ENCODE peak calls at places on chromosomes 13 and 19, in four cellular contexts. One of them, this sample, is unnamed.

GRCh38 chr19:46081928-46082727 is 41.3 kb upstream of the IGFL4 start:
- DNase-seq in endodermal cell: peak; percentile 58
- DNase-seq in esophagus squamous epithelium: no peak
- DNase-seq in body of pancreas: peak; percentile 43
- DNase-seq in this sample: peak; percentile 39

GRCh38 chr13:64529874-64530485 is 2700.2 kb downstream of the PCDH9 start:
- DNase-seq in endodermal cell: peak; percentile 71
- DNase-seq in esophagus squamous epithelium: no peak
- DNase-seq in body of pancreas: no peak
- DNase-seq in this sample: no peak

GRCh38 chr19:29504454-29504853 is 21.3 kb upstream of the VSTM2B start:
- DNase-seq in endodermal cell: no peak
- DNase-seq in esophagus squamous epithelium: no peak
- DNase-seq in body of pancreas: no peak
- DNase-seq in this sample: no peak

GRCh38 chr19:15297416-15298224 is 34.7 kb downstream of the BRD4 start:
- DNase-seq in endodermal cell: no peak
- DNase-seq in esophagus squamous epithelium: no peak
- DNase-seq in body of pancreas: peak; percentile 22
- DNase-seq in this sample: no peak

GRCh38 chr13:79384022-79384610 is 21.9 kb downstream of the RBM26 start:
- DNase-seq in endodermal cell: no peak
- DNase-seq in esophagus squamous epithelium: no peak
- DNase-seq in body of pancreas: no peak
- DNase-seq in this sample: no peak

GRCh38 chr13:93687261-93687660 is 460.7 kb downstream of the GPC6 start:
- DNase-seq in endodermal cell: no peak
- DNase-seq in esophagus squamous epithelium: no peak
- DNase-seq in body of pancreas: no peak
- DNase-seq in this sample: no peak

GRCh38 chr19:1959928-1960589 is 19.1 kb downstream of the CSNK1G2 start:
- DNase-seq in endodermal cell: no peak
- DNase-seq in esophagus squamous epithelium: no peak
- DNase-seq in body of pancreas: no peak
- DNase-seq in this sample: no peak

GRCh38 chr19:42281175-42282035 is 12.4 kb downstream of the CIC start:
- DNase-seq in endodermal cell: peak; percentile 83
- DNase-seq in esophagus squamous epithelium: no peak
- DNase-seq in body of pancreas: peak; percentile 40
- DNase-seq in this sample: no peak

GRCh38 chr13:89457977-89458376 is 1786.8 kb downstream of the SLITRK5 start:
- DNase-seq in endodermal cell: no peak
- DNase-seq in esophagus squamous epithelium: no peak
- DNase-seq in body of pancreas: no peak
- DNase-seq in this sample: peak; percentile 81

GRCh38 chr13:41542281-41542680 is 84.9 kb downstream of the RGCC start:
- DNase-seq in endodermal cell: no peak
- DNase-seq in esophagus squamous epithelium: no peak
- DNase-seq in body of pancreas: no peak
- DNase-seq in this sample: no peak

GRCh38 chr13:50284540-50284939 is 269.3 kb downstream of the KCNRG start:
- DNase-seq in endodermal cell: no peak
- DNase-seq in esophagus squamous epithelium: no peak
- DNase-seq in body of pancreas: no peak
- DNase-seq in this sample: no peak

GRCh38 chr19:29013988-29014387 is 199.0 kb downstream of the UQCRFS1 start:
- DNase-seq in endodermal cell: no peak
- DNase-seq in esophagus squamous epithelium: no peak
- DNase-seq in body of pancreas: no peak
- DNase-seq in this sample: no peak

GRCh38 chr13:39510296-39510695 is 92.7 kb downstream of the LHFPL6 start:
- DNase-seq in endodermal cell: no peak
- DNase-seq in esophagus squamous epithelium: no peak
- DNase-seq in body of pancreas: no peak
- DNase-seq in this sample: no peak

GRCh38 chr13:113400621-113401451 is 36.9 kb upstream of the GRTP1 start:
- DNase-seq in endodermal cell: no peak
- DNase-seq in esophagus squamous epithelium: no peak
- DNase-seq in body of pancreas: no peak
- DNase-seq in this sample: no peak

GRCh38 chr13:83295684-83296083 is 586.6 kb downstream of the SLITRK1 start:
- DNase-seq in endodermal cell: no peak
- DNase-seq in esophagus squamous epithelium: no peak
- DNase-seq in body of pancreas: no peak
- DNase-seq in this sample: no peak

GRCh38 chr19:13920940-13921744 is 15.1 kb downstream of the CC2D1A start:
- DNase-seq in endodermal cell: peak; percentile 75
- DNase-seq in esophagus squamous epithelium: no peak
- DNase-seq in body of pancreas: no peak
- DNase-seq in this sample: no peak

DNA sequence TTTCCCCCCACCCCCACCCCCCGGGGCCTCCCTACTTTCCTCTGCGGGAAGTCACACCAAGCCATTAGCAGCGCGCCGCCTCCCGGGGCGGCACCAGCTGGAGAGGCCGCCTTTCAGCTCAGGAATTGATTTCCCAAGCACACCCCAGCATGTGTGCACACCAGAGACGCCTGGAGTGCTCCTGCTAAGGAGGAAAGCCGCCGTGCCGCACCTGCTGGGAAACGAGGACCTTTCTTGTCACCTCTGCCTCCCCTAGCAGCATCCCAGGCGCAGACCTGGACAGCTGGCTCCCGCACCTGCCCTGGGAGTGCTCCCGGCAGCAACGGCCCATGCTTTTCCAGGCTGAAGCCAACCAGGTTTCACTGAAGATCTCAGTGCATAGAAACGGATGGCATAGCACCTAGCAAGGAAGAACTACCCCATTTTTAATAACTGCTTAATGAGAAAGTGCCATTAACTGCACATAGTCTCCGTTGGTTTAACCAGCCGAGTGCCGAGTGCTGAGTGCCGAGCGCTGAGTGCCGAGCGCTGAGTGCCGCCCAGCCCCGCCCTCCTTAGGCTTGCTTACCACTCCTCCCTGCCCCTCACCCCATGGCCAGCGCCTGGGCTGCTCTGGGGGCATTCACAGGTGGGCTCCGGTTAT is 165.0 kb downstream of the USP12 start:
- DNase-seq in endodermal cell: peak; percentile 77
- DNase-seq in esophagus squamous epithelium: no peak
- DNase-seq in body of pancreas: peak; percentile 42
- DNase-seq in this sample: no peak
- H3K4me3 ChIP-seq in endodermal cell: peak overlapping the region; percentile 72
- H3K4me3 ChIP-seq in esophagus squamous epithelium: peak overlapping the region; percentile 64
- H3K4me3 ChIP-seq in body of pancreas: no peak overlapping the region
- H3K4me3 ChIP-seq in this sample: peak overlapping the region; percentile 11

GRCh38 chr13:112072531-112073244 is 5.7 kb downstream of the SOX1 start:
- DNase-seq in endodermal cell: peak; percentile 91
- DNase-seq in esophagus squamous epithelium: no peak
- DNase-seq in body of pancreas: no peak
- DNase-seq in this sample: no peak
- H3K4me3 ChIP-seq in endodermal cell: peak overlapping the region; percentile 56
- H3K4me3 ChIP-seq in esophagus squamous epithelium: peak overlapping the region; percentile 39
- H3K4me3 ChIP-seq in body of pancreas: no peak overlapping the region
- H3K4me3 ChIP-seq in this sample: peak overlapping the region; percentile 24

DNA sequence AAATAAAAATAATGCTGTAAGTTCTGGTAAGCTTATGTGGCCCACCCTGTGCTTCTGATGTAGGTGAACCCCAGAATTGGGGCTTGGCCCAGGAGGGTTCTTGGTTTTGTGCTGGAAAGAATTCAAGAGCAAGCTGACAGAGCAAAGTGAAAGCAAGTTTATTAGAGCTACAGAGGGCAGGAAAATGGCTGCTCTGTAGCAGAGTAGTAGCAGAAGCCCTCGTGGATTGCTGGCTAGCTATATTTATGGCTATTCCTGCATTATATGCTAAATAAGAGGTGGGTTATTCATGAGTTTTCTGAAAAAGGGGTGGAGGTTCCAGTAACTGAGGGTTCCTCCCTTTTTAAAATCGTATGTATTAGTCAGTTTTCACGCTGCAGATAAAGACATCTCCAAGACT is 20.5 kb upstream of the ZNF599 start:
- DNase-seq in endodermal cell: no peak
- DNase-seq in esophagus squamous epithelium: no peak
- DNase-seq in body of pancreas: no peak
- DNase-seq in this sample: no peak
- H3K4me3 ChIP-seq in endodermal cell: no peak overlapping the region
- H3K4me3 ChIP-seq in esophagus squamous epithelium: no peak overlapping the region
- H3K4me3 ChIP-seq in body of pancreas: no peak overlapping the region
- H3K4me3 ChIP-seq in this sample: no peak overlapping the region

DNA sequence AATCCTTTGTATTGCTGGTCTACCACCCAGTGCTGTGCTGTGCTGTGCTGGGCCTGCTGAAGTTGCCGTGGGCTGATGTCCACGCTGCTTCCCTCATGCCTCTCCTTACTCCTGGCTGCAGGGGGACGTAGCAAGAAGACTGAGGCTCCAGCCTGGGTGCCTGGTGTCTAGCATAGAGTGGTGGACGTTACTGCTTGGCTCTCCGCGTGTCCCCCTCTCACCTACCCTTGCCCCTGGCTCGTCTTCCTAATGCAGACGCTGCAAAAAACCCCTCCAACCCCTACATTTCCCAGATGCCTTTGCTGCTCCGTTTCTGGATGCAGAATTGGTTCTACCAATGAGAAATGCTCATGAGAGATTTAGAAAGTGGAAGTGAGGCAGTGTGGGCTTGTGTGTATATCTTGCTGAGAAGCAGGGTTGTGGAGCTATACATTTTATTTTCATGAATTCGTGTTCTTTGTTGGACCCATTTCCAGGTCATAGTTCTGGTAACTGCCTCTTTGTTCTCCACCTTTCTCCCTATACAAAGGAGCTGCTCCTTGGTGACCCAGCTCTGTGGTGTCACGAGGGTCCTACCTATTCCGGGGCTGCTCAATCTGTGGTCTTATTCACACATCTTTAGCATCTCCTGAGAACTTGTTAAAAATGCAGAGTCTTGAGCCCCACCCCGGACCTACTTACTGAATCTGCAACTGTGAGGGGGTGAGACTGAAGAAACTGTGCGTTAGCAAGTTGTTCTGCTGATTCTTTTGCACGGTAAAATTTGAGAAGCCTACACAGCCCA is 7.9 kb upstream of the DENND1C start:
- DNase-seq in endodermal cell: no peak
- DNase-seq in esophagus squamous epithelium: no peak
- DNase-seq in body of pancreas: no peak
- DNase-seq in this sample: no peak
- H3K4me3 ChIP-seq in endodermal cell: no peak overlapping the region
- H3K4me3 ChIP-seq in esophagus squamous epithelium: peak overlapping the region; percentile 2
- H3K4me3 ChIP-seq in body of pancreas: no peak overlapping the region
- H3K4me3 ChIP-seq in this sample: no peak overlapping the region